ENCODE peak calls at places on chromosomes 4 and X, in ten cellular contexts. C is GM12891, X is HL-60, T is suprapubic skin, S is transverse colon, K is prostate gland, Y is HCT116, V is esophagus muscularis mucosa, A is stomach, J is sigmoid colon. H is an unnamed sample.

GRCh38 chrX:13864264-13864663 is 47.4 kb upstream of the GPM6B start:
- DNase-seq in S (no peak), J (no peak), C (no peak), X (no peak), K (no peak), V (no peak), Y (no peak), A (no peak), T (no peak), H (no peak)

GRCh38 chr4:141534985-141535384 is 101.4 kb upstream of the IL15 start:
- DNase-seq in K (no peak), Y (no peak), A (no peak), T (no peak), X (no peak), J (no peak), S (no peak), C (no peak), V (no peak), H (no peak)

GRCh38 chrX:58051346-58051745 is 141.1 kb upstream of the ZXDA start:
- DNase-seq in X (no peak), A (no peak), J (no peak), S (no peak), K (no peak), T (no peak), V (no peak), C (no peak), Y (no peak), H (no peak)

GRCh38 chr4:68929076-68929737 is 22.4 kb downstream of the UGT2A3 start:
- DNase-seq in S (no peak), J (no peak), Y (no peak), C (no peak), V (no peak), X (no peak), T (no peak), A (no peak), K (no peak), H (no peak)

GRCh38 chr4:3266076-3266475 is 17.1 kb downstream of the MSANTD1 start:
- DNase-seq in S (no peak), K (no peak), J (peak), T (peak), A (peak), V (no peak), C (no peak), X (no peak), Y (no peak), H (no peak)

GRCh38 chr4:80007745-80008149 is 65.3 kb downstream of the ANTXR2 start:
- DNase-seq in C (no peak), A (no peak), V (no peak), J (no peak), X (no peak), Y (no peak), T (no peak), S (no peak), K (no peak), H (no peak)

GRCh38 chr4:21517460-21517859 is 431.1 kb downstream of the KCNIP4 start:
- DNase-seq in A (no peak), X (no peak), V (no peak), K (no peak), T (no peak), S (no peak), C (no peak), J (no peak), Y (no peak), H (no peak)

GRCh38 chrX:6021316-6022091 is 207.2 kb downstream of the NLGN4X start:
- DNase-seq in T (no peak), X (no peak), Y (no peak), C (peak), A (peak), J (no peak), K (peak), V (no peak), S (peak), H (peak)

GRCh38 chr4:37803348-37803973 is 23.0 kb upstream of the PGM2 start:
- DNase-seq in V (no peak), X (no peak), A (no peak), S (no peak), J (no peak), T (no peak), C (no peak), K (no peak), Y (no peak), H (no peak)

GRCh38 chr4:116101321-116101720 is 984.1 kb downstream of the TRAM1L1 start:
- DNase-seq in X (no peak), T (no peak), C (no peak), A (no peak), J (no peak), K (no peak), V (no peak), Y (no peak), S (no peak), H (no peak)

GRCh38 chrX:40172169-40172979 is 74.6 kb upstream of the BCOR start:
- DNase-seq in Y (no peak), C (no peak), K (peak), T (no peak), A (peak), S (peak), J (peak), X (no peak), V (no peak), H (no peak)

GRCh38 chr4:183402771-183403170 is 41.7 kb upstream of the CDKN2AIP start:
- DNase-seq in J (no peak), C (no peak), T (no peak), A (no peak), S (no peak), V (no peak), X (no peak), Y (no peak), K (no peak), H (no peak)

GRCh38 chr4:152171556-152171955 is 364.3 kb downstream of the FBXW7 start:
- DNase-seq in C (no peak), S (no peak), T (no peak), J (no peak), A (no peak), X (no peak), Y (no peak), V (no peak), K (no peak), H (no peak)

GRCh38 chr4:3252831-3253641 is 4.1 kb downstream of the MSANTD1 start:
- DNase-seq in K (no peak), C (no peak), Y (no peak), V (no peak), S (no peak), X (no peak), A (no peak), T (no peak), J (peak), H (no peak)

GRCh38 chr4:66991521-66991920 is 553.8 kb downstream of the CENPC start:
- DNase-seq in K (no peak), V (no peak), J (no peak), A (no peak), C (no peak), X (no peak), Y (no peak), S (no peak), T (no peak), H (no peak)

GRCh38 chrX:40607381-40607780 is 15.8 kb upstream of the MPC1L start:
- DNase-seq in Y (no peak), T (no peak), K (no peak), S (no peak), V (no peak), X (no peak), C (no peak), A (no peak), J (no peak), H (no peak)

GRCh38 chr4:85913925-85914694 is 439.2 kb downstream of the ARHGAP24 start:
- DNase-seq in T (no peak), S (no peak), X (no peak), C (no peak), V (no peak), A (no peak), K (no peak), Y (no peak), J (no peak), H (no peak)

GRCh38 chr4:8471211-8471875 is 30.8 kb downstream of the TRMT44 start:
- DNase-seq in J (no peak), Y (no peak), K (no peak), X (no peak), A (no peak), V (no peak), T (no peak), S (no peak), C (no peak), H (no peak)

GRCh38 chr4:55635760-55636621 is at the start of gene NMU:
- DNase-seq in V (no peak), Y (peak), J (no peak), C (peak), T (no peak), X (no peak), S (peak), A (peak), K (peak), H (no peak)

GRCh38 chrX:139126493-139126892 is 404.0 kb upstream of the F9 start:
- DNase-seq in S (peak), Y (no peak), A (peak), K (peak), X (no peak), T (no peak), V (no peak), J (no peak), C (peak), H (no peak)

GRCh38 chrX:155068165-155068564 is 2.8 kb downstream of the CMC4 start:
- DNase-seq in Y (no peak), X (no peak), K (no peak), C (no peak), T (no peak), A (no peak), V (no peak), S (no peak), J (no peak), H (no peak)

GRCh38 chr4:118112647-118113046 is 78.4 kb downstream of the NDST3 start:
- DNase-seq in Y (no peak), C (no peak), X (no peak), J (no peak), K (no peak), A (no peak), V (no peak), T (no peak), S (no peak), H (no peak)

GRCh38 chr4:145231906-145232700 is 51.7 kb upstream of the OTUD4 start:
- DNase-seq in V (no peak), K (no peak), T (no peak), S (no peak), J (no peak), X (no peak), A (no peak), C (no peak), Y (no peak), H (no peak)

GRCh38 chr4:10092481-10093272 is 23.9 kb downstream of the WDR1 start:
- DNase-seq in X (no peak), A (no peak), C (no peak), J (no peak), T (no peak), Y (no peak), S (no peak), V (no peak), K (no peak), H (no peak)

GRCh38 chr4:81359207-81359606 is 112.5 kb downstream of the RASGEF1B start:
- DNase-seq in A (no peak), T (no peak), J (no peak), K (no peak), X (no peak), V (no peak), S (no peak), C (no peak), Y (no peak), H (no peak)

GRCh38 chr4:73944061-73944875 is 37.6 kb downstream of the PF4 start:
- DNase-seq in Y (no peak), S (peak), J (no peak), C (no peak), T (no peak), V (no peak), X (no peak), A (peak), K (no peak), H (no peak)

GRCh38 chrX:153924149-153924861 is 1.8 kb downstream of the ARHGAP4 start:
- DNase-seq in T (no peak), A (peak), C (no peak), K (no peak), J (no peak), S (peak), X (no peak), Y (no peak), V (no peak), H (no peak)

GRCh38 chrX:129637217-129638109 is 17.3 kb downstream of the APLN start:
- DNase-seq in T (no peak), A (peak), C (no peak), K (peak), X (no peak), V (peak), S (peak), J (peak), Y (peak), H (peak)

GRCh38 chrX:46447384-46447783 is 97.8 kb downstream of the ZNF674 start:
- DNase-seq in C (peak), T (no peak), A (no peak), X (no peak), S (no peak), J (no peak), Y (no peak), K (no peak), V (no peak), H (peak)

GRCh38 chr4:21117771-21118170 is 417.5 kb downstream of the PACRGL start:
- DNase-seq in V (no peak), S (no peak), A (no peak), X (no peak), J (no peak), T (no peak), C (no peak), K (no peak), Y (no peak), H (no peak)

DNA sequence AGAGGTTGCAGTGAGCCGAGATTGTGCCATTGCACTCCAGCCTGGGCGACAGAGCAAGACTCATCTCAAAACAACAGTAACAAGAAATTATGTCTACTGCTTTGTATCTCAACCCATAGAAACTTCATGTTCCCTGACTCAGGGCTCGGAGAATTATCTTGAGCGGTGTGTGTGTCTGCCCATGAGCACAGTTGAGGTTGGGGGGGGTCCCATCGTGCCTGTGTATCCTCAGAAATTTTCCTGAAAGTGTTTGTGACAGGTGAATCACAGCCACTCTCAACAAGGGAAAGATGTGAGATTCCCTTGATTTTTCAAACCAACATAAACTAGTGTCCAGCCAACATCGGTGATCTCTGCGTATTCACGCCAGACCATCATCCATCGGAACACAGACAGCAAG is 319.1 kb downstream of the ASMT start:
- DNase-seq in K (no peak), S (no peak), C (no peak), T (no peak), X (no peak), Y (no peak), J (no peak), A (no peak), V (no peak), H (no peak)
- TF ChIP-seq POLR2AphosphoS5 in K (no peak), S (no peak), C (no peak), T (no peak), X (no peak), Y (no peak), J (no peak), A (no peak), V (no peak), H (no peak)

GRCh38 chrX:99413317-99413716 is 996.8 kb downstream of the PCDH19 start:
- DNase-seq in V (no peak), Y (no peak), T (no peak), X (no peak), A (no peak), J (no peak), K (no peak), S (no peak), C (no peak), H (no peak)
- TF ChIP-seq POLR2AphosphoS5 in V (no peak), Y (no peak), T (no peak), X (no peak), A (no peak), J (no peak), K (no peak), S (no peak), C (no peak), H (no peak)

GRCh38 chr4:34281826-34282225 is 1962.5 kb downstream of the ARAP2 start:
- DNase-seq in J (no peak), A (no peak), C (no peak), S (no peak), T (no peak), X (no peak), Y (no peak), V (no peak), K (no peak), H (no peak)
- TF ChIP-seq POLR2AphosphoS5 in J (no peak), A (no peak), C (no peak), S (no peak), T (no peak), X (no peak), Y (no peak), V (no peak), K (no peak), H (no peak)

GRCh38 chrX:47573334-47574095 is 8.7 kb upstream of the TIMP1 start:
- DNase-seq in V (no peak), X (no peak), S (peak), A (no peak), Y (no peak), J (peak), C (no peak), T (no peak), K (peak), H (no peak)

GRCh38 chrX:47571896-47572295 is 10.3 kb upstream of the TIMP1 start:
- DNase-seq in K (no peak), V (no peak), X (no peak), A (no peak), T (no peak), Y (no peak), C (no peak), S (no peak), J (no peak), H (no peak)

GRCh38 chrX:47571215-47571614 is 10.2 kb downstream of the ARAF start:
- DNase-seq in K (no peak), C (no peak), T (no peak), X (no peak), Y (no peak), S (no peak), A (no peak), J (no peak), V (no peak), H (no peak)

GRCh38 chrX:47574096-47574553 is 8.1 kb upstream of the TIMP1 start:
- DNase-seq in T (no peak), S (no peak), X (no peak), Y (no peak), V (no peak), J (no peak), C (no peak), A (no peak), K (no peak), H (no peak)

GRCh38 chrX:47572773-47573333 is 9.4 kb upstream of the TIMP1 start:
- DNase-seq in X (no peak), V (no peak), T (no peak), A (no peak), S (no peak), K (no peak), C (no peak), Y (no peak), J (no peak), H (no peak)
- TF ChIP-seq POLR2AphosphoS5 in X (no peak), V (no peak), T (no peak), A (no peak), S (no peak), K (no peak), C (no peak), Y (no peak), J (no peak), H (no peak)

GRCh38 chr4:136012250-136012649 is 1520.0 kb downstream of the PCDH18 start:
- DNase-seq in J (no peak), C (no peak), Y (no peak), K (no peak), S (no peak), T (no peak), V (no peak), A (no peak), X (no peak), H (no peak)

GRCh38 chr4:136007991-136008390 is 1524.3 kb downstream of the PCDH18 start:
- DNase-seq in T (no peak), S (no peak), K (no peak), Y (no peak), V (no peak), J (no peak), X (no peak), C (no peak), A (no peak), H (no peak)

GRCh38 chr4:136009258-136009832 is 1522.9 kb downstream of the PCDH18 start:
- DNase-seq in V (no peak), C (no peak), X (no peak), A (no peak), S (no peak), J (no peak), T (no peak), Y (no peak), K (no peak), H (no peak)
- TF ChIP-seq POLR2AphosphoS5 in V (no peak), C (no peak), X (no peak), A (no peak), S (no peak), J (no peak), T (no peak), Y (no peak), K (no peak), H (no peak)

GRCh38 chr4:103099691-103100392 is at the start of gene BDH2:
- DNase-seq in K (peak), T (no peak), S (peak), X (peak), Y (peak), A (peak), J (peak), V (no peak), C (peak), H (no peak)
- TF ChIP-seq POLR2AphosphoS5 in K (peak), T (peak), S (peak), X (no peak), Y (peak), A (peak), J (peak), V (peak), C (no peak), H (no peak)